ENCODE peak calls at places on chromosomes 13 and 19, in four cellular contexts. E is substantia nigra, A is NCI-H187, N is HuH-7.5. Y is an unnamed sample.

GRCh38 chr19:5973867-5974635 is 3.9 kb downstream of the RANBP3 start:
- DNase-seq in E (no peak), A (no peak), N (no peak), Y (no peak)

GRCh38 chr19:56905616-56906015 is 65.1 kb upstream of the PEG3 start:
- DNase-seq in E (no peak), A (no peak), N (no peak), Y (no peak)

GRCh38 chr13:109309625-109310363 is 476.6 kb downstream of the IRS2 start:
- DNase-seq in E (no peak), A (no peak), N (no peak), Y (no peak)

GRCh38 chr13:50213526-50213925 is 198.3 kb downstream of the KCNRG start:
- DNase-seq in E (no peak), A (no peak), N (no peak), Y (no peak)

GRCh38 chr19:17797397-17798201 is 2.7 kb downstream of the B3GNT3 start:
- DNase-seq in E (no peak), A (no peak), N (no peak), Y (no peak)

GRCh38 chr19:23957660-23958281 is 43.1 kb downstream of the ZNF726 start:
- DNase-seq in E (no peak), A (no peak), N (no peak), Y (peak; percentile 46)

GRCh38 chr13:74026753-74027152 is 107.5 kb downstream of the KLF12 start:
- DNase-seq in E (no peak), A (no peak), N (no peak), Y (no peak)

GRCh38 chr19:44735011-44735410 is 13.5 kb upstream of the BCL3 start:
- DNase-seq in E (no peak), A (no peak), N (no peak), Y (no peak)

GRCh38 chr13:111115051-111115840 is at the start of gene ARHGEF7:
- DNase-seq in E (no peak), A (no peak), N (no peak), Y (no peak)

GRCh38 chr19:18339703-18340102 is 695 bp upstream of the PGPEP1 start:
- DNase-seq in E (no peak), A (no peak), N (peak; percentile 49), Y (no peak)

Y was measured in left lung.